ENCODE peak calls at places on chromosomes 5 and 9, in six cellular contexts. G is MCF 10A; M is activated T-cell treated with anti-CD3 and anti-CD28 coated beads, Interleukin-2, amount 50 U/mL, for 72 hours; J is cardiac fibroblast; F is lung; O is Calu3. H is an unnamed sample.

GRCh38 chr5:393846-394275 is 49.1 kb upstream of the EXOC3 start:
- DNase-seq in G (no peak), M (no peak), J (peak), F (no peak), O (no peak), H (no peak)

GRCh38 chr9:84278131-84278530 is 62.4 kb downstream of the SLC28A3 start:
- DNase-seq in G (no peak), M (no peak), J (no peak), F (no peak), O (no peak), H (no peak)

GRCh38 chr5:56259002-56259511 is 25.9 kb upstream of the ANKRD55 start:
- DNase-seq in G (peak), M (peak), J (peak), F (no peak), O (no peak), H (no peak)

GRCh38 chr5:176716320-176716719 is 69.0 kb downstream of the TSPAN17 start:
- DNase-seq in G (peak), M (no peak), J (peak), F (no peak), O (no peak), H (no peak)

GRCh38 chr5:78799254-78800017 is 150.9 kb upstream of the LHFPL2 start:
- DNase-seq in G (no peak), M (no peak), J (peak), F (no peak), O (no peak), H (no peak)

GRCh38 chr5:82991059-82991458 is 86.1 kb downstream of the TMEM167A start:
- DNase-seq in G (no peak), M (no peak), J (no peak), F (no peak), O (no peak), H (no peak)

GRCh38 chr9:119283118-119283794 is 86.0 kb downstream of the BRINP1 start:
- DNase-seq in G (peak), M (no peak), J (no peak), F (peak), O (no peak), H (no peak)

GRCh38 chr5:108728566-108729305 is 19.0 kb upstream of the FER start:
- DNase-seq in G (peak), M (peak), J (peak), F (peak), O (no peak), H (no peak)

GRCh38 chr5:118314936-118315335 is 673.4 kb downstream of the DTWD2 start:
- DNase-seq in G (no peak), M (no peak), J (no peak), F (no peak), O (no peak), H (no peak)

GRCh38 chr9:21789541-21790037 is 12.8 kb upstream of the MTAP start:
- DNase-seq in G (no peak), M (peak), J (peak), F (peak), O (no peak), H (peak)

GRCh38 chr5:177959315-177959714 is 36.7 kb downstream of the PROP1 start:
- DNase-seq in G (no peak), M (no peak), J (no peak), F (no peak), O (no peak), H (no peak)

GRCh38 chr5:26833596-26833995 is 204.8 kb downstream of the CDH9 start:
- DNase-seq in G (peak), M (no peak), J (no peak), F (no peak), O (no peak), H (no peak)

GRCh38 chr5:134084166-134084565 is 30.3 kb upstream of the TCF7 start:
- DNase-seq in G (no peak), M (no peak), J (no peak), F (no peak), O (no peak), H (no peak)

GRCh38 chr5:59069438-59070079 is 486.7 kb downstream of the RAB3C start:
- DNase-seq in G (peak), M (no peak), J (peak), F (no peak), O (peak), H (no peak)

GRCh38 chr5:123546657-123547056 is 34.7 kb downstream of the CSNK1G3 start:
- DNase-seq in G (no peak), M (no peak), J (no peak), F (no peak), O (no peak), H (no peak)

GRCh38 chr5:143244000-143244736 is 159.3 kb downstream of the NR3C1 start:
- DNase-seq in G (peak), M (no peak), J (peak), F (peak), O (peak), H (no peak)

GRCh38 chr5:133420440-133421301 is 191.7 kb downstream of the FSTL4 start:
- DNase-seq in G (no peak), M (no peak), J (no peak), F (no peak), O (no peak), H (no peak)

GRCh38 chr5:53369681-53370080 is 110.7 kb upstream of the FST start:
- DNase-seq in G (no peak), M (no peak), J (no peak), F (no peak), O (no peak), H (no peak)

GRCh38 chr9:136896027-136896426 is 9.7 kb downstream of the TRAF2 start:
- DNase-seq in G (no peak), M (no peak), J (no peak), F (no peak), O (no peak), H (no peak)

GRCh38 chr9:109010676-109011655 is 2.3 kb downstream of the CTNNAL1 start:
- DNase-seq in G (peak), M (peak), J (peak), F (no peak), O (peak), H (no peak)

GRCh38 chr9:16575878-16576245 is 294.6 kb downstream of the BNC2 start:
- DNase-seq in G (no peak), M (no peak), J (peak), F (no peak), O (no peak), H (no peak)